ENCODE peak calls at places on chromosomes 6 and 20, in nine cellular contexts. V is AG10803; M is pancreas; Y is bronchial epithelial cell; I is CD8-positive, alpha-beta T cell; J is ovary; L is nephron progenitor cell; U is suprapubic skin; G is endothelial cell. H is an unnamed sample.

GRCh38 chr6:27672113-27672799 is 199.4 kb upstream of the ZNF184 start:
- DNase-seq in V (peak; percentile 39), M (no peak), Y (peak; percentile 78), I (no peak), J (peak; percentile 47), L (peak; percentile 72), U (no peak), G (peak; percentile 61), H (no peak)

GRCh38 chr20:47319517-47320252 is 36.8 kb downstream of the ZMYND8 start:
- DNase-seq in V (peak; percentile 90), M (peak; percentile 75), Y (peak; percentile 85), I (no peak), J (peak; percentile 54), L (peak; percentile 10), U (peak; percentile 84), G (peak; percentile 52), H (no peak)

GRCh38 chr20:13458860-13459451 is 179.8 kb downstream of the TASP1 start:
- DNase-seq in V (peak; percentile 42), M (peak; percentile 10), Y (peak; percentile 42), I (no peak), J (no peak), L (no peak), U (no peak), G (peak; percentile 22), H (peak; percentile 4)

GRCh38 chr6:128039542-128039941 is 138.7 kb upstream of the THEMIS start:
- DNase-seq in V (no peak), M (no peak), Y (no peak), I (no peak), J (no peak), L (no peak), U (no peak), G (no peak), H (no peak)

GRCh38 chr6:26020983-26021349 is 58.4 kb downstream of the TRIM38 start:
- DNase-seq in V (peak; percentile 55), M (peak; percentile 66), Y (peak; percentile 57), I (peak; percentile 52), J (peak; percentile 70), L (peak; percentile 51), U (no peak), G (peak; percentile 61), H (no peak)

GRCh38 chr6:19417713-19418112 is 419.5 kb upstream of the ID4 start:
- DNase-seq in V (peak; percentile 4), M (no peak), Y (peak; percentile 95), I (no peak), J (no peak), L (no peak), U (no peak), G (no peak), H (no peak)

GRCh38 chr6:142015011-142015410 is 117.7 kb upstream of the GJE1 start:
- DNase-seq in V (no peak), M (no peak), Y (no peak), I (no peak), J (no peak), L (no peak), U (no peak), G (no peak), H (no peak)

GRCh38 chr6:128129679-128130078 is 228.8 kb upstream of the THEMIS start:
- DNase-seq in V (no peak), M (no peak), Y (no peak), I (no peak), J (no peak), L (no peak), U (no peak), G (no peak), H (no peak)

GRCh38 chr6:134425521-134426316 is 107.8 kb upstream of the SGK1 start:
- DNase-seq in V (no peak), M (no peak), Y (peak; percentile 68), I (no peak), J (no peak), L (no peak), U (no peak), G (no peak), H (no peak)

GRCh38 chr6:170221753-170222400 is 69.0 kb downstream of the DLL1 start:
- DNase-seq in V (no peak), M (no peak), Y (no peak), I (no peak), J (peak; percentile 4), L (no peak), U (peak; percentile 71), G (no peak), H (no peak)

GRCh38 chr20:58389324-58389967 is 417 bp downstream of the VAPB start:
- DNase-seq in V (peak; percentile 49), M (no peak), Y (no peak), I (no peak), J (no peak), L (peak; percentile 51), U (no peak), G (peak; percentile 41), H (no peak)

GRCh38 chr6:33638581-33638980 is 17.5 kb downstream of the ITPR3 start:
- DNase-seq in V (no peak), M (no peak), Y (no peak), I (no peak), J (no peak), L (no peak), U (no peak), G (no peak), H (no peak)

GRCh38 chr6:39665871-39666270 is 59.3 kb downstream of the KIF6 start:
- DNase-seq in V (peak; percentile 64), M (no peak), Y (no peak), I (no peak), J (no peak), L (no peak), U (no peak), G (no peak), H (no peak)

GRCh38 chr6:77106992-77107391 is 356.3 kb downstream of the HTR1B start:
- DNase-seq in V (no peak), M (no peak), Y (no peak), I (no peak), J (no peak), L (no peak), U (no peak), G (no peak), H (no peak)

GRCh38 chr6:80528115-80528514 is 421.6 kb downstream of the BCKDHB start:
- DNase-seq in V (no peak), M (no peak), Y (no peak), I (no peak), J (no peak), L (no peak), U (no peak), G (no peak), H (no peak)
- TF ChIP-seq CTCF in V (peak; percentile 17), M (no peak), Y (no peak), I (no peak), J (no peak), L (no peak), U (no peak), G (no peak), H (peak; percentile 4)

GRCh38 chr6:119630561-119631192 is 281.1 kb upstream of the MAN1A1 start:
- DNase-seq in V (no peak), M (no peak), Y (no peak), I (no peak), J (no peak), L (no peak), U (no peak), G (no peak), H (no peak)

GRCh38 chr6:119627908-119628669 is 278.5 kb upstream of the MAN1A1 start:
- DNase-seq in V (peak; percentile 39), M (peak; percentile 16), Y (peak; percentile 86), I (no peak), J (no peak), L (no peak), U (no peak), G (no peak), H (no peak)

GRCh38 chr6:119633461-119633860 is 283.9 kb upstream of the MAN1A1 start:
- DNase-seq in V (no peak), M (no peak), Y (no peak), I (no peak), J (no peak), L (no peak), U (no peak), G (no peak), H (no peak)

GRCh38 chr6:119626884-119627619 is 277.5 kb upstream of the MAN1A1 start:
- DNase-seq in V (no peak), M (no peak), Y (no peak), I (no peak), J (no peak), L (no peak), U (no peak), G (no peak), H (no peak)

DNA sequence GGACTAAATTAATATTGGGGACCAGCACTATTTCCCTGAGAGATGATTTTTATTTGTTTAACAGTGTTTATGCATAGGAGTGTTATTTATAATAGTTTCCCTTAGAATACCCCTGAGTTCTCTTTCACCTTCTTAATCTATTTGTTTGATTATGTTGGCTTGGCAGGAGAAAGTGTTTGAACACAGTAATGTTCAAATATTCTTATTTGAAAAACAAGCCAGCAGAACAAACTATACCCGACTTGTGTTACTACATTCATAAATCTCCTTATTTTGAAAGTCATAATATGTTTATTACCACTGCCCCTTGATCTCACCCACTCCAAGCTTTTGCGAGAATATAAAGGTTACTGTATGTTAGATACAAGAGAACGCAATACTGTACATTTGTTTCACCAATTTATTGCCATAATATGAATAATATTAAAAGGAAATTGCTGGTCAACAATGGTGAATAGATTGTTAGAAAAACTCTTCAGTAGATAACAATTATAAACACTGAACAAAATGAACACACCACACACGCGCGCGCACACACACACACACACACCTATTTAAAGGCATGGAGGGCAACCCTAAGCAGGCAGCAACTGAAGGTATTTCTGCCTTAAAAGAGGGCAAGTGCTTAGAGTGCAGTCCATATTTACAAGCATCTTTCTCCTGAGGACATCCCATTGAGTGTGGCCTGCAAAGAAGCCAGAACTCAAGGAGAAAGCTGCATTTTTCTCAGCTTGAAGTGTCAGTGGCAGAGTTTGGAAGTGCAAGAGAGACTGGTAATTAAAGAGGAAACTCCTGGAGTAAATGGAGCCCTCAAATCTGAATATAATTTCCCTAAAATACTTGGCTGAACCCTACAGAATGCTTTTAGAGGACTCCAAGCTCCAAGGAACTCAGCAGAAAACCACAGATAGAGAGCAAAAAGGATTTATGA is 279.4 kb upstream of the MAN1A1 start:
- DNase-seq in V (no peak), M (no peak), Y (no peak), I (no peak), J (no peak), L (no peak), U (no peak), G (no peak), H (no peak)
- TF ChIP-seq CTCF in V (peak; percentile 19), M (no peak), Y (peak; percentile 3), I (no peak), J (no peak), L (no peak), U (no peak), G (peak; percentile 32), H (no peak)

DNA sequence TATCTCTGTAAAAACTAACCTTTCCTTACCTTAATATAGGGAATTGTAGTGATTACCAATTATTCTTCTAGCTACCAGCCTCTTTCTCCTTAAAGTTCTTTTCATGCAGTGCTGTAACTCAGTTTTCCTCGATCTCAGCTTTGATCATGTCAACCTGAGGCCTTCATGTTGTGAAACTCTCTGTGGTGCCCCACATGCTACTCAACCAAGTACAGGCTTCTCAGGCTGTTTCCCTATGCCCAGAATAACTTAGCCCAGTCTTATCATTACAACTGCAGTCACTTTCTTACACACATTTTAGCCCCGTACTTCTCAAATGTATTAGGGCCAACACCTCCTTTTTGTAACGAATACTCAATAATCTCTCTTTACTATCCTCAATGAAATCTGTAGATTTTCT is 90.1 kb upstream of the SUPT3H start:
- DNase-seq in V (no peak), M (no peak), Y (no peak), I (no peak), J (no peak), L (no peak), U (no peak), G (no peak), H (no peak)
- TF ChIP-seq CTCF in V (no peak), M (no peak), Y (no peak), I (no peak), J (no peak), L (no peak), U (no peak), G (no peak), H (no peak)

GRCh38 chr20:52256465-52256864 is 64.9 kb upstream of the ZFP64 start:
- DNase-seq in V (no peak), M (no peak), Y (no peak), I (no peak), J (no peak), L (no peak), U (no peak), G (no peak), H (no peak)
- TF ChIP-seq CTCF in V (no peak), M (no peak), Y (no peak), I (no peak), J (no peak), L (no peak), U (no peak), G (peak; percentile 8), H (no peak)